ENCODE peak calls at places on chromosome 15, in five cellular contexts. H, A, S, N and O are unnamed samples.

GRCh38 chr15:43541785-43542184 is 24.4 kb downstream of the MAP1A start:
- DNase-seq in H (no peak), A (no peak), S (peak), N (no peak), O (no peak)

GRCh38 chr15:64348455-64348854 is 7.5 kb downstream of the CSNK1G1 start:
- DNase-seq in H (no peak), A (no peak), S (no peak), N (no peak), O (no peak)

GRCh38 chr15:63203451-63204090 is 14.2 kb downstream of the RAB8B start:
- DNase-seq in H (no peak), A (peak), S (no peak), N (no peak), O (peak)

GRCh38 chr15:38652998-38653397 is 88.4 kb upstream of the RASGRP1 start:
- DNase-seq in H (no peak), A (no peak), S (no peak), N (no peak), O (no peak)

GRCh38 chr15:63985221-63986184 is 60.8 kb downstream of the DAPK2 start:
- DNase-seq in H (peak), A (no peak), S (peak), N (no peak), O (no peak)

GRCh38 chr15:95363636-95364035 is 966.9 kb upstream of the NR2F2 start:
- DNase-seq in H (no peak), A (no peak), S (peak), N (no peak), O (no peak)

GRCh38 chr15:72058590-72058989 is 59.4 kb downstream of the MYO9A start:
- DNase-seq in H (no peak), A (no peak), S (no peak), N (no peak), O (no peak)

GRCh38 chr15:59273266-59273665 is 66.6 kb downstream of the LDHAL6B start:
- DNase-seq in H (no peak), A (no peak), S (no peak), N (no peak), O (no peak)

GRCh38 chr15:55758580-55758986 is 15.6 kb upstream of the PRTG start:
- DNase-seq in H (no peak), A (no peak), S (no peak), N (no peak), O (no peak)

GRCh38 chr15:101013769-101014223 is 94.6 kb downstream of the LRRK1 start:
- DNase-seq in H (no peak), A (no peak), S (no peak), N (no peak), O (no peak)

GRCh38 chr15:85579011-85579701 is 198.8 kb downstream of the AKAP13 start:
- DNase-seq in H (no peak), A (peak), S (no peak), N (peak), O (no peak)

GRCh38 chr15:59282515-59283337 is 76.1 kb downstream of the LDHAL6B start:
- DNase-seq in H (no peak), A (no peak), S (no peak), N (no peak), O (peak)